ENCODE peak calls at places on chromosomes 4 and X, in nine cellular contexts. One of them, this sample, is unnamed.

GRCh38 chr4:154503598-154503997 is 12.0 kb upstream of the DCHS2 start:
- DNase-seq in fibroblast of mammary gland: peak
- DNase-seq in amygdala: no peak
- DNase-seq in CD4-positive, CD25-positive, alpha-beta regulatory T cell: peak
- DNase-seq in A549: peak
- DNase-seq in IMR-90: peak
- DNase-seq in WERI-Rb-1: no peak
- DNase-seq in fibroblast of the conjunctiva: no peak
- DNase-seq in HAP-1: no peak
- DNase-seq in this sample: no peak

GRCh38 chrX:54564942-54565341 is 34.9 kb downstream of the GNL3L start:
- DNase-seq in fibroblast of mammary gland: no peak
- DNase-seq in amygdala: no peak
- DNase-seq in CD4-positive, CD25-positive, alpha-beta regulatory T cell: no peak
- DNase-seq in A549: no peak
- DNase-seq in IMR-90: peak
- DNase-seq in WERI-Rb-1: no peak
- DNase-seq in fibroblast of the conjunctiva: no peak
- DNase-seq in HAP-1: no peak
- DNase-seq in this sample: no peak

GRCh38 chr4:106473515-106473914 is 104.9 kb upstream of the GIMD1 start:
- DNase-seq in fibroblast of mammary gland: no peak
- DNase-seq in amygdala: no peak
- DNase-seq in CD4-positive, CD25-positive, alpha-beta regulatory T cell: no peak
- DNase-seq in A549: peak
- DNase-seq in IMR-90: no peak
- DNase-seq in WERI-Rb-1: no peak
- DNase-seq in fibroblast of the conjunctiva: no peak
- DNase-seq in HAP-1: no peak
- DNase-seq in this sample: no peak

GRCh38 chrX:121987163-121987562 is 939.8 kb downstream of the GLUD2 start:
- DNase-seq in fibroblast of mammary gland: peak
- DNase-seq in amygdala: no peak
- DNase-seq in CD4-positive, CD25-positive, alpha-beta regulatory T cell: no peak
- DNase-seq in A549: no peak
- DNase-seq in IMR-90: no peak
- DNase-seq in WERI-Rb-1: no peak
- DNase-seq in fibroblast of the conjunctiva: peak
- DNase-seq in HAP-1: no peak
- DNase-seq in this sample: no peak

GRCh38 chr4:153522800-153523089 is 56.6 kb downstream of the TMEM131L start:
- DNase-seq in fibroblast of mammary gland: no peak
- DNase-seq in amygdala: no peak
- DNase-seq in CD4-positive, CD25-positive, alpha-beta regulatory T cell: no peak
- DNase-seq in A549: no peak
- DNase-seq in IMR-90: no peak
- DNase-seq in WERI-Rb-1: no peak
- DNase-seq in fibroblast of the conjunctiva: no peak
- DNase-seq in HAP-1: no peak
- DNase-seq in this sample: no peak

GRCh38 chr4:19063662-19064061 is 1042.1 kb upstream of the LCORL start:
- DNase-seq in fibroblast of mammary gland: no peak
- DNase-seq in amygdala: no peak
- DNase-seq in CD4-positive, CD25-positive, alpha-beta regulatory T cell: no peak
- DNase-seq in A549: no peak
- DNase-seq in IMR-90: no peak
- DNase-seq in WERI-Rb-1: no peak
- DNase-seq in fibroblast of the conjunctiva: no peak
- DNase-seq in HAP-1: no peak
- DNase-seq in this sample: no peak

GRCh38 chr4:40180356-40180755 is 16.5 kb upstream of the RHOH start:
- DNase-seq in fibroblast of mammary gland: peak
- DNase-seq in amygdala: no peak
- DNase-seq in CD4-positive, CD25-positive, alpha-beta regulatory T cell: no peak
- DNase-seq in A549: peak
- DNase-seq in IMR-90: peak
- DNase-seq in WERI-Rb-1: no peak
- DNase-seq in fibroblast of the conjunctiva: peak
- DNase-seq in HAP-1: no peak
- DNase-seq in this sample: no peak

GRCh38 chr4:8261851-8262535 is 7.6 kb upstream of the HTRA3 start:
- DNase-seq in fibroblast of mammary gland: no peak
- DNase-seq in amygdala: no peak
- DNase-seq in CD4-positive, CD25-positive, alpha-beta regulatory T cell: no peak
- DNase-seq in A549: no peak
- DNase-seq in IMR-90: peak
- DNase-seq in WERI-Rb-1: peak
- DNase-seq in fibroblast of the conjunctiva: no peak
- DNase-seq in HAP-1: no peak
- DNase-seq in this sample: no peak

GRCh38 chr4:157217708-157218107 is 2.8 kb upstream of the GRIA2 start:
- DNase-seq in fibroblast of mammary gland: peak
- DNase-seq in amygdala: no peak
- DNase-seq in CD4-positive, CD25-positive, alpha-beta regulatory T cell: no peak
- DNase-seq in A549: peak
- DNase-seq in IMR-90: peak
- DNase-seq in WERI-Rb-1: no peak
- DNase-seq in fibroblast of the conjunctiva: peak
- DNase-seq in HAP-1: no peak
- DNase-seq in this sample: no peak

This sample was measured in cortex of kidney.